ENCODE peak calls at places on chromosomes 11 and 22, in six cellular contexts. O is Peyer's patch, A is transverse colon, K is ELR, Q is fibroblast of lung, T is SW480. P is an unnamed sample.

GRCh38 chr22:28929197-28929596 is 45.8 kb downstream of the ZNRF3 start:
- DNase-seq in O (no peak), A (no peak), K (no peak), Q (no peak), T (no peak), P (no peak)

GRCh38 chr22:44404341-44405020 is 91.7 kb upstream of the SHISAL1 start:
- DNase-seq in O (no peak), A (no peak), K (no peak), Q (no peak), T (no peak), P (no peak)

GRCh38 chr11:7089328-7090251 is 792 bp downstream of the RBMXL2 start:
- DNase-seq in O (no peak), A (no peak), K (no peak), Q (no peak), T (no peak), P (no peak)

GRCh38 chr11:13718394-13718793 is 49.9 kb downstream of the FAR1 start:
- DNase-seq in O (no peak), A (no peak), K (no peak), Q (no peak), T (no peak), P (no peak)

GRCh38 chr11:128587415-128587814 is at the start of gene ETS1:
- DNase-seq in O (no peak), A (no peak), K (peak; percentile 34), Q (no peak), T (peak; percentile 53), P (no peak)

GRCh38 chr11:124481365-124482323 is 36.1 kb upstream of the OR8B8 start:
- DNase-seq in O (no peak), A (no peak), K (peak; percentile 47), Q (peak; percentile 66), T (peak; percentile 73), P (no peak)

GRCh38 chr22:39962071-39962470 is 1.9 kb downstream of the TMA7B start:
- DNase-seq in O (no peak), A (no peak), K (no peak), Q (peak; percentile 66), T (no peak), P (no peak)

GRCh38 chr22:31212783-31213626 is 907 bp downstream of the LIMK2 start:
- DNase-seq in O (no peak), A (no peak), K (no peak), Q (no peak), T (no peak), P (no peak)

GRCh38 chr11:12674936-12675696 is 895 bp downstream of the TEAD1 start:
- DNase-seq in O (no peak), A (no peak), K (peak; percentile 55), Q (no peak), T (peak; percentile 53), P (no peak)

GRCh38 chr11:64245401-64245796 is 1.3 kb downstream of the PPP1R14B start:
- DNase-seq in O (peak; percentile 82), A (peak; percentile 70), K (peak; percentile 29), Q (no peak), T (no peak), P (no peak)

P was measured in T-helper 1 cell.